ENCODE peak calls at places on chromosome 7, in four cellular contexts. One of them, this sample, is unnamed.

GRCh38 chr7:96970739-96971138 is 34.6 kb upstream of the DLX6 start:
- DNase-seq in left ventricle myocardium superior: no peak
- DNase-seq in anterior cingulate cortex: no peak
- DNase-seq in neural crest cell: no peak
- DNase-seq in this sample: no peak

GRCh38 chr7:134058980-134059379 is 68.2 kb upstream of the LRGUK start:
- DNase-seq in anterior cingulate cortex: no peak
- DNase-seq in left ventricle myocardium superior: no peak
- DNase-seq in neural crest cell: no peak
- DNase-seq in this sample: no peak

GRCh38 chr7:1677206-1678069 is 7.4 kb downstream of the ELFN1 start:
- DNase-seq in anterior cingulate cortex: no peak
- DNase-seq in neural crest cell: no peak
- DNase-seq in left ventricle myocardium superior: peak; percentile 16
- DNase-seq in this sample: peak; percentile 51

GRCh38 chr7:47804767-47805545 is 143.3 kb downstream of the PKD1L1 start:
- DNase-seq in left ventricle myocardium superior: no peak
- DNase-seq in neural crest cell: no peak
- DNase-seq in anterior cingulate cortex: no peak
- DNase-seq in this sample: no peak

GRCh38 chr7:77184990-77185389 is 14.6 kb downstream of the FGL2 start:
- DNase-seq in neural crest cell: no peak
- DNase-seq in anterior cingulate cortex: no peak
- DNase-seq in left ventricle myocardium superior: no peak
- DNase-seq in this sample: no peak

GRCh38 chr7:73612598-73613269 is 11.6 kb downstream of the MLXIPL start:
- DNase-seq in neural crest cell: no peak
- DNase-seq in left ventricle myocardium superior: no peak
- DNase-seq in anterior cingulate cortex: no peak
- DNase-seq in this sample: peak; percentile 63

GRCh38 chr7:99958564-99959227 is 17.1 kb downstream of the AZGP1 start:
- DNase-seq in left ventricle myocardium superior: no peak
- DNase-seq in neural crest cell: no peak
- DNase-seq in anterior cingulate cortex: no peak
- DNase-seq in this sample: no peak

GRCh38 chr7:24378871-24379608 is 95.0 kb downstream of the NPY start:
- DNase-seq in left ventricle myocardium superior: no peak
- DNase-seq in neural crest cell: no peak
- DNase-seq in anterior cingulate cortex: no peak
- DNase-seq in this sample: no peak

GRCh38 chr7:55569797-55570196 is 2.5 kb downstream of the VOPP1 start:
- DNase-seq in left ventricle myocardium superior: no peak
- DNase-seq in neural crest cell: no peak
- DNase-seq in anterior cingulate cortex: no peak
- DNase-seq in this sample: no peak

GRCh38 chr7:139476139-139476538 is 7.3 kb downstream of the KLRG2 start:
- DNase-seq in anterior cingulate cortex: no peak
- DNase-seq in left ventricle myocardium superior: no peak
- DNase-seq in neural crest cell: no peak
- DNase-seq in this sample: peak; percentile 48

This sample was measured in Right ventricle myocardium inferior.